ENCODE peak calls at places on chromosomes 16 and 17, in seven cellular contexts. A is HCT116; Z is activated effector memory CD4-positive, alpha-beta T cell treated with Interleukin-2 at 50 U/mL for 16 hours; M is HEK293T; F is glomerular endothelial cell; W is NCI-H2081 treated with DMSO at 0.1 percent for 48 hours; U is heart left ventricle. R is an unnamed sample.
A peak's percentile ranks its signal among the peaks of the same experiment; 100 is the strongest.

GRCh38 chr17:2262146-2262587 is 41.4 kb downstream of the SMG6 start:
- DNase-seq in Z (no peak), M (no peak), A (no peak), U (no peak), W (no peak), F (no peak), R (no peak)

GRCh38 chr16:46709464-46709863 is 20.0 kb downstream of the ORC6 start:
- DNase-seq in W (no peak), Z (no peak), A (no peak), U (no peak), M (no peak), F (no peak), R (no peak)

GRCh38 chr17:17109896-17110295 is 67.6 kb downstream of the MPRIP start:
- DNase-seq in M (no peak), A (no peak), W (no peak), F (no peak), Z (peak; percentile 37), U (no peak), R (peak; percentile 88)

GRCh38 chr16:80199614-80200013 is 341.2 kb upstream of the DYNLRB2 start:
- DNase-seq in M (no peak), A (no peak), U (no peak), F (no peak), Z (no peak), W (no peak), R (no peak)

GRCh38 chr17:72498671-72499210 is 377.9 kb downstream of the SOX9 start:
- DNase-seq in A (no peak), Z (no peak), M (no peak), W (no peak), U (no peak), F (no peak), R (no peak)

GRCh38 chr17:9389116-9389515 is 186.5 kb downstream of the STX8 start:
- DNase-seq in Z (no peak), W (no peak), M (no peak), A (no peak), U (no peak), F (no peak), R (no peak)

GRCh38 chr17:83007504-83008475 is 71.6 kb upstream of the METRNL start:
- DNase-seq in Z (no peak), W (no peak), U (no peak), F (no peak), M (no peak), A (no peak), R (no peak)

GRCh38 chr16:85718682-85719081 is 29.9 kb upstream of the GINS2 start:
- DNase-seq in M (peak; percentile 61), W (no peak), U (no peak), F (no peak), A (no peak), Z (no peak), R (no peak)

GRCh38 chr17:47332287-47332686 is 8.5 kb downstream of the EFCAB13 start:
- DNase-seq in F (no peak), A (no peak), M (no peak), Z (no peak), W (no peak), U (no peak), R (no peak)

GRCh38 chr16:87133112-87133850 is 183.9 kb downstream of the C16orf95 start:
- DNase-seq in A (no peak), Z (no peak), U (no peak), M (no peak), W (no peak), F (no peak), R (no peak)

GRCh38 chr16:15830832-15831451 is 25.9 kb downstream of the MYH11 start:
- DNase-seq in Z (no peak), F (no peak), M (no peak), W (no peak), A (no peak), U (no peak), R (no peak)

GRCh38 chr16:1689853-1690252 is 11.8 kb downstream of the JPT2 start:
- DNase-seq in F (no peak), A (no peak), W (no peak), Z (no peak), U (no peak), M (no peak), R (no peak)

GRCh38 chr16:25614836-25615235 is 76.9 kb upstream of the HS3ST4 start:
- DNase-seq in W (no peak), F (no peak), Z (no peak), U (no peak), M (no peak), A (no peak), R (no peak)

GRCh38 chr17:40063915-40064531 is 1.3 kb downstream of the THRA start:
- DNase-seq in F (no peak), U (peak; percentile 57), W (no peak), Z (no peak), A (no peak), M (no peak), R (peak; percentile 64)

GRCh38 chr17:80646328-80646727 is 101.7 kb downstream of the RPTOR start:
- DNase-seq in Z (no peak), M (no peak), W (no peak), F (no peak), A (no peak), U (no peak), R (no peak)

R was measured in lower lobe of right lung.